ENCODE peak calls at places on chromosomes 3 and 15, in seven cellular contexts. S is central memory CD8-positive, alpha-beta T cell; C is HuH-7.5; G is HEK293T; M is activated naive CD8-positive, alpha-beta T cell treated with anti-CD3 and anti-CD28 coated beads for 36 hours; B is germinal center; N is lower leg skin. K is an unnamed sample.

GRCh38 chr3:192848371-192849233 is 69.1 kb downstream of the MB21D2 start:
- DNase-seq in G (no peak), B (no peak), M (no peak), C (no peak), N (no peak), S (no peak), K (no peak)

GRCh38 chr15:55289573-55290360 is at the start of gene RAB27A:
- DNase-seq in S (peak), C (peak), M (peak), G (peak), B (peak), N (peak), K (peak)

GRCh38 chr3:13379191-13379830 is 40.8 kb downstream of the NUP210 start:
- DNase-seq in N (no peak), M (no peak), S (no peak), C (no peak), B (no peak), G (no peak), K (no peak)

GRCh38 chr3:122973893-122974615 is 53.5 kb downstream of the SEMA5B start:
- DNase-seq in C (no peak), N (no peak), S (no peak), B (no peak), G (no peak), M (no peak), K (no peak)

GRCh38 chr3:171614318-171614967 is 154.2 kb upstream of the TNIK start:
- DNase-seq in C (peak), N (no peak), B (no peak), G (peak), S (no peak), M (peak), K (no peak)

GRCh38 chr3:154668187-154668586 is 238.2 kb upstream of the GPR149 start:
- DNase-seq in G (no peak), B (no peak), S (no peak), N (no peak), M (no peak), C (no peak), K (no peak)

GRCh38 chr3:13426591-13426990 is 6.5 kb upstream of the NUP210 start:
- DNase-seq in G (no peak), C (no peak), S (no peak), B (no peak), M (no peak), N (no peak), K (no peak)

GRCh38 chr3:160879859-160880258 is 123.8 kb downstream of the PPM1L start:
- DNase-seq in N (no peak), B (no peak), C (no peak), G (no peak), M (no peak), S (no peak), K (no peak)

GRCh38 chr15:45200799-45201556 is 13.2 kb upstream of the SHF start:
- DNase-seq in G (peak), M (peak), C (no peak), B (no peak), N (peak), S (peak), K (no peak)

GRCh38 chr3:97256060-97256459 is 441.7 kb downstream of the EPHA6 start:
- DNase-seq in N (no peak), M (no peak), C (no peak), B (no peak), G (no peak), S (no peak), K (no peak)

GRCh38 chr3:9403463-9403862 is 6.0 kb downstream of the SETD5 start:
- DNase-seq in S (no peak), M (no peak), N (no peak), B (no peak), G (no peak), C (no peak), K (no peak)

GRCh38 chr15:59689626-59690236 is 611 bp upstream of the BNIP2 start:
- DNase-seq in B (no peak), G (no peak), M (peak), N (peak), C (no peak), S (peak), K (no peak)

GRCh38 chr15:73056460-73056859 is 4.2 kb downstream of the NEO1 start:
- DNase-seq in C (no peak), B (no peak), G (no peak), M (no peak), N (no peak), S (no peak), K (no peak)

GRCh38 chr3:127610105-127610504 is 11.9 kb downstream of the MCM2 start:
- DNase-seq in N (no peak), S (no peak), M (no peak), G (no peak), B (no peak), C (no peak), K (no peak)

GRCh38 chr3:42254566-42254965 is 11.4 kb downstream of the CCK start:
- DNase-seq in G (no peak), S (no peak), B (no peak), N (no peak), M (no peak), C (no peak), K (no peak)

GRCh38 chr3:65672876-65673815 is 365.6 kb downstream of the MAGI1 start:
- DNase-seq in N (no peak), B (no peak), S (no peak), G (peak), M (peak), C (peak), K (peak)

GRCh38 chr15:68373028-68373427 is 58.9 kb downstream of the ITGA11 start:
- DNase-seq in N (peak), C (no peak), M (no peak), B (no peak), G (no peak), S (no peak), K (no peak)

GRCh38 chr3:132464066-132464465 is 46.8 kb downstream of the DNAJC13 start:
- DNase-seq in N (no peak), G (no peak), C (no peak), M (no peak), S (no peak), B (no peak), K (no peak)